ENCODE peak calls at places on chromosomes 3 and 15, in four cellular contexts. I is MM.1S, D is stomach, Z is cardiac fibroblast. E is an unnamed sample.

GRCh38 chr15:39851505-39852082 is 68.5 kb downstream of the GPR176 start:
- DNase-seq in I (no peak), D (no peak), Z (peak), E (no peak)

GRCh38 chr15:51349156-51349844 is 7.8 kb downstream of the GLDN start:
- DNase-seq in I (peak), D (no peak), Z (peak), E (no peak)

GRCh38 chr3:177335728-177336127 is 138.4 kb upstream of the TBL1XR1 start:
- DNase-seq in I (no peak), D (no peak), Z (peak), E (no peak)

GRCh38 chr15:63094495-63094931 is 27.1 kb upstream of the LACTB start:
- DNase-seq in I (no peak), D (no peak), Z (peak), E (no peak)

GRCh38 chr15:27137127-27137526 is 166.1 kb downstream of the GABRG3 start:
- DNase-seq in I (no peak), D (no peak), Z (no peak), E (no peak)

GRCh38 chr3:129554356-129555120 is 11.6 kb downstream of the H1-8 start:
- DNase-seq in I (no peak), D (no peak), Z (no peak), E (no peak)

GRCh38 chr3:183802989-183803388 is 22.4 kb downstream of the MAP6D1 start:
- DNase-seq in I (no peak), D (no peak), Z (peak), E (no peak)

GRCh38 chr3:14253022-14253761 is 74.6 kb downstream of the LSM3 start:
- DNase-seq in I (no peak), D (no peak), Z (peak), E (no peak)

GRCh38 chr15:66389098-66389858 is 2.6 kb downstream of the MAP2K1 start:
- DNase-seq in I (peak), D (no peak), Z (no peak), E (no peak)

GRCh38 chr3:11271986-11272904 is at the start of gene ATG7:
- DNase-seq in I (peak), D (peak), Z (peak), E (peak)

GRCh38 chr15:48647963-48648362 is 2.5 kb upstream of the FBN1 start:
- DNase-seq in I (no peak), D (no peak), Z (peak), E (no peak)
- TF ChIP-seq CTCF in I (no peak), D (no peak), Z (peak), E (peak)

DNA sequence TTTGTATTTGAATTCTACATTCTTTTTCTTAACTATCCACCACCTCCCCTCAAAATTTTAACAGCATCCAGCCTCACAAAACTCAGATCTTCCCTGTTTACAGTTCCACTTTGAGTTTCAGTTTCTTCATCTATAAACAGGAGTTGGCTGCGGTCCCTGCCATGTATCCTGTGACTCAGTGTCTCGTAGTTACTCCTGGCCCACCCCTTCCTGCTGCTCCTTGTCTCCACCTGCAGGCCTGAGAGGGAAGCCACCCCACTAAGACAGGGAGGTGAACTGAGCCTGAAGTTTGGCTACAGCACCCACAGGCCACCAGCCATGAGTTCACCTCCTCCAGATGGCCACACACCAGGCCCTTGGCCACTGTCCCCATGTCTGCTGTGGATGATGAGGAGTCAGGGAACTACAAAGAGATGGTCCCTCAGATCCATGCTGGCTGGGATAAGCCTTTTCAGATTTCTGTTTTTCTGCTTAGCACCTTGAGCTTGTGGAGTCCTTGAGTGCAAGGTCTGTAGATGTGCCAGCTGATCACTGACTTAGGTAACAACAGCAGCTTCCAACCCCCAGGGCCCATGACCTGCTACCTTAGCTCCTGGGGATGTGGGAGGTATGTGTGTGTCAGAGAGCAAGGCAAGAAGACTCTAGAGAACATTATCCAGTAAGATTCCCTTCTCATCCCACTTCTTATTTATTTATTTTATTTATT is 37.5 kb downstream of the CD86 start:
- DNase-seq in I (peak), D (no peak), Z (peak), E (no peak)
- TF ChIP-seq CTCF in I (peak), D (peak), Z (peak), E (no peak)

DNA sequence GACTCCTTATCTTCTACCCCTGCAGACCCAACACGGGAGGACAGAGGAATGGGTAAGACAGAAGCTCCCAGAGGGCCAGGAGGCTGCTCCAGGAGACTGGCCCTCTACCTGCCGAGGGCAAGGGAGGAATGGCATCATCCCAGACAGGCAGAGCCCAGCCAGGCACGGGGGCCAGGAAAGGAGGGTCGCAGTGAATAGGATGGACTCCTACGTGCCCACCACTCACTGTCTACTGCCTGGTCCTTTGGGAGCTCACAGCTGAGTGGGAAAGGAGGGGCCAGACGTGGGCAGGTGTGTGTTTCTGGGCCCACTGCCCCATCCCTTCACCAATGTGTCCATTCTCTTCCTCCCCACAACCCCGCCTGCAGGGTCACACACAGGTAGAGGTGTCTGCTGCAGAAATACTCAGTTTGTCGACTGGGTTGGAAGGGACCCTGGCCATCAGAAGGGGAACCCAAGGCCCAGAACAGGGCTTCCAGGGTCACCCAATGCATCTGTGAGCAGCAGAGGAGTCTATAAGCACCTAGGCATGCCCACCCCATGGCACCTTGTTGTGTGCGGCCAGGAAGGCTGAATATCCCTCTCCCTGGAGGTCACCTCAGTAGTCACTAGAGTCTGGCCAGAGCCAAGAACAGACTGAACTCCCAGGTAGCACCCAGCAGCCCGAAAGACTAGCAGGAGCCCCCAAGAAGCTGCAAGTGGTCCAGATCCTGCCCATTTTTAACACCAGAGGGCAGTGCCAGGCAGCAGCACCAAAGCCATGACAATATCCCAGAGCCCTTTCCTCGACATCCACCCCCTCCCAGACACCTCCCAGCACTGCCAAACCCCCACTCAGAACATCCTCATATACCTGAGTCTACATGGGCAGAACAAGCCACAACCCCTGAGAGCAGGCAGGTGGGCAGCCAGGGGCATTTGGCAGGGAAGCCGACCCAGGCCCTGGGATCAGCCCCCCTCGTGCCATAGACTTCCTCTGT is 24.0 kb downstream of the TKT start:
- DNase-seq in I (no peak), D (no peak), Z (no peak), E (no peak)
- TF ChIP-seq CTCF in I (peak), D (no peak), Z (no peak), E (peak)

DNA sequence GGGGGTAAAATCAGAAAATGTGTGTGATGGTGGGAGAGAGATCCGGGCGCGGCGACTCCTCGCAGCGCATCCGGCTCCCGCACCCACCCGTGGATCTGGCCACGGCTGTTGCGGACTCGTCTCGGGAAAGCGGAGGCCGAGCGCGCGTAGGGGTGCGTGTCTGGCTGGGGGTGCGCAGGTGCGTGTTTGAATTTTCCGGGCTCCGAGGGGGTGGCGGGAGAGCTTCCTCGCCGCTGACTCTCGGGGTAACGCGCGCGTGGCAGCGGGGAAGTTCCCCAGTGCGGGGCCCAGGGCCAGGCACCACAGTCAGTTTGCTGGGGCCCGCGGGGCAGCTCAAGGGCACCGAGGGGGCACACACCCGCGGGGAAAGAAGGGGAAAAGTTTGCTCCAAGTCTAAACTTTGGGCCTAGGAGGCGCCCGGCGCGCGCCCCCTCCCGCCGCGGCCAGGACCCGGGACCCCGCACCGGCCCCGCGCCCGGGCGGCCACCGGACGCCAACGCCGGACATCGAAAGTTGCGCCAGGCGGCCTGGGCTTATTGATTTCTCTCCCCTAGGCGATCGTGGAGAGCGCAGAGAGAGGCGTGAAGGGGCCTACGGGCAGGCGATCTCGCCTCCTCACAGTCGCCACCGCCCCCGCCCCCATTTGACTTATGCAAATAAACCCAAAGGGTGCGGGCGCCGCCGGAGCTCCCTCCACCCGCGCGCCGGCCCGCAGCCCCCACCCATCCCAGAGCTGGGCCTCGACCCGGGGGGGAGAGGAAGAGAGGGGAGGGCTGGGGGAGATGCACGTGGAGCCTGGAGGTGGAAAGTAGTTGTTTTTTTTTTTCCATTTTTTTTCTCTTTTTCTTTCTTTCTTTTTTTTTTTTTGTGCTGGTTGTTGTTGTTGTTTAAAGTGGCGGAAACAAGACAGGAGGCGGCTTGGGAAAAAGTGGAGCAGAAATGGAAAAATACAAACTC is 638 bp downstream of the FOXP1 start:
- DNase-seq in I (peak), D (peak), Z (peak), E (peak)
- TF ChIP-seq CTCF in I (no peak), D (no peak), Z (no peak), E (no peak)

DNA sequence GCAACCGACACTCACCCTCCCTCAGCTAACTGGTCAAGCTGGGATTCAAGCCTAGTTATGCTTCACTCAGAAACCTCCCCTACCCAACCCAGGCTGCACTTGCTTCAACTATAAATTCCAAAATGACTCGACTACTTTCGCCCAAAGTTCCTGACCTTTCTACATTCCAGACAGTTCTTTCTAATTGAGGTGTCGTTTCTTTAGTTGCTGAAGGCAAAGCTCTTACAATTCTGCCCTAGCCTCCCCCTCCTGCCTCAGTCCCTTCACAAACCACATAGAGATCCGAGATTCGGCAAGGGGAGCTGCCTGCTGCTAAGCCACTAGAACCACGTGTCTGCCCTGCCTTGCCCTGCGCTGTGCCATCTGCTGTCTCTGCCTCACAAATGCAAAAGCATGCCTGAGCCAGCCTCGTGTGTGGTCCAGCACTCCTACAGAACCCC is 74.7 kb upstream of the SH3GL3 start:
- DNase-seq in I (no peak), D (no peak), Z (no peak), E (peak)
- TF ChIP-seq CTCF in I (no peak), D (no peak), Z (no peak), E (no peak)